ENCODE peak calls at places on chromosomes 16 and 17, in seven cellular contexts. T, X, I, Z, P, B and F are unnamed samples.

GRCh38 chr16:84520778-84521770 is 16.6 kb upstream of the MEAK7 start:
- DNase-seq in T (no peak), X (no peak), I (no peak), Z (no peak), P (peak; percentile 58), B (no peak), F (no peak)

GRCh38 chr17:63919311-63919723 is 678 bp upstream of the GH1 start:
- DNase-seq in T (peak; percentile 50), X (peak; percentile 61), I (peak; percentile 49), Z (peak; percentile 85), P (no peak), B (peak; percentile 81), F (peak; percentile 85)

GRCh38 chr17:77999413-78000173 is 41.1 kb downstream of the TNRC6C start:
- DNase-seq in T (no peak), X (no peak), I (no peak), Z (no peak), P (no peak), B (no peak), F (no peak)

GRCh38 chr16:49494386-49495150 is 121.0 kb downstream of the C16orf78 start:
- DNase-seq in T (no peak), X (no peak), I (no peak), Z (no peak), P (peak; percentile 17), B (no peak), F (no peak)

GRCh38 chr16:15575293-15576049 is 67.5 kb downstream of the MARF1 start:
- DNase-seq in T (no peak), X (no peak), I (no peak), Z (no peak), P (no peak), B (no peak), F (no peak)

GRCh38 chr16:66326995-66327513 is 39.4 kb upstream of the CDH5 start:
- DNase-seq in T (peak; percentile 34), X (no peak), I (no peak), Z (no peak), P (no peak), B (no peak), F (no peak)

GRCh38 chr16:77457046-77457445 is 22.2 kb upstream of the ADAMTS18 start:
- DNase-seq in T (no peak), X (no peak), I (no peak), Z (no peak), P (no peak), B (no peak), F (no peak)

GRCh38 chr17:72520665-72521303 is 400.0 kb downstream of the SOX9 start:
- DNase-seq in T (no peak), X (no peak), I (no peak), Z (no peak), P (no peak), B (no peak), F (peak; percentile 38)

GRCh38 chr17:50080096-50080480 is 15.1 kb upstream of the PDK2 start:
- DNase-seq in T (no peak), X (no peak), I (no peak), Z (no peak), P (no peak), B (no peak), F (no peak)

DNA sequence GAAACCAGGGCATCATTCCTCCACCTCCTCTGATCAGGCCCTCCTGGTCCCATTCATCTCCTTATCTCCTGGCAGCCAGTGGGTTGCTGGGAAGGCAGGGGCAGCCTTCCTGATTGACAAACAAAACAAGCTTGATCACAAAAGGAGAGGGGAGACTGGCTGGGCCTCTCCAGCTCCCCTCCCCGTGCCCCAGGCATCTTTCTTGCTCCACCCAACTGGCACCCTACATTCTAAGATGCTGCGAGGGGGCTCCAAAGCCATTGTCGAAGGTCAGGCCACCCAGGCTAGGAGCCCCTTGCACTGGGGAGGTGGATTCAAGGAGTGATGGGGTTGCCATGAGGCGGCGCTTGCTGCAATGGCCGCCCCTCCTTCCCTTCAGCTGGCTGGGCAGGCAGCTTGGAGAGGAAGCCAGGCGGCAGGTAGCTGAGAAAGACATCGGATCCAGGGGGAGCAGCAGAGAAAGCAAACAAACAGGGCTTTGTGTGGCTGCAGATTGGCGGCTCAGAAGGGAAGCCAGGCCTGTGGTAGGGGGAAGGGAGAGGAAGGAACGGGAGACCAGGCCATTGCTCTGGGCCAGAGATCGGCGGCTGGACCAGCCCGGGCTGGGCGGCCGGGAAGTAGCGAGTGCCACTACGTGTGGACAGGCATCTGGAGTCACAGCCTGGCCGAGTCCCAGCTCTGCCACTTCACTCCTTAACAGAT is 12.1 kb downstream of the RAI1 start:
- DNase-seq in T (no peak), X (peak; percentile 54), I (peak; percentile 79), Z (no peak), P (peak; percentile 85), B (peak; percentile 42), F (no peak)
- TF ChIP-seq CTCF in T (no peak), X (no peak), I (no peak), Z (no peak), P (no peak), B (no peak), F (no peak)

GRCh38 chr17:15978606-15979005 is 20.9 kb downstream of the ZSWIM7 start:
- DNase-seq in T (no peak), X (no peak), I (no peak), Z (no peak), P (no peak), B (no peak), F (no peak)

GRCh38 chr17:15977894-15978293 is 21.6 kb downstream of the ZSWIM7 start:
- DNase-seq in T (no peak), X (no peak), I (no peak), Z (no peak), P (no peak), B (no peak), F (no peak)

GRCh38 chr17:15981208-15981607 is 18.3 kb downstream of the ZSWIM7 start:
- DNase-seq in T (no peak), X (no peak), I (no peak), Z (no peak), P (no peak), B (no peak), F (peak; percentile 60)

GRCh38 chr17:15981646-15982580 is 17.6 kb downstream of the ZSWIM7 start:
- DNase-seq in T (no peak), X (no peak), I (no peak), Z (no peak), P (no peak), B (no peak), F (no peak)
- TF ChIP-seq CTCF in T (no peak), X (no peak), I (no peak), Z (no peak), P (no peak), B (no peak), F (no peak)

DNA sequence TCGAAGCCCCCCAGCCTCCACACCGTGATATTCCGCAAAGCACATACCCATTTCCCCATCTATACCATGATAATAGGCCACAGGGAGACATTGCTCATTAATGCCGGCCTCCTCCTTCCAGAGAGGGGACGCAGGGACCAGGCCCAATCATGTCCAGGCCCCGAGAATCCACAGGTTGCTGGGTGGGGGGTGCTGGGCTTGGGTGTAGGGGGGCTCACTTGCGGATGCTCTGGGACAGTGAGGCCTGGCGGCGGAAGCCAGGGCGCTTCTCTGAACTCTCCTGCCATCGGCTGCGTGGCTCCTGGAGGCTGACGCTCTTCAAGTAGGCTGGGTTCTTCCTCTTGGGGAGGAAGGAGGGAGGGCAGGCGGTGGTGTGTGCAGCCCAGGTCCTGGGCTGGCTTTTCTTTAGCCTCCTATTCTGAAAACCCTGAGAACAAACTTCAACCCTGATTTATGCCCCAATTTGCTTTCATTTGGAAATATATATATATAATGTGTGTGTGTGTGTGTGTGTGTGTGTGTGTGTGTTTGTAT is 12.2 kb downstream of the AANAT start:
- DNase-seq in T (no peak), X (no peak), I (no peak), Z (no peak), P (no peak), B (no peak), F (no peak)
- TF ChIP-seq CTCF in T (no peak), X (no peak), I (no peak), Z (no peak), P (no peak), B (no peak), F (no peak)

DNA sequence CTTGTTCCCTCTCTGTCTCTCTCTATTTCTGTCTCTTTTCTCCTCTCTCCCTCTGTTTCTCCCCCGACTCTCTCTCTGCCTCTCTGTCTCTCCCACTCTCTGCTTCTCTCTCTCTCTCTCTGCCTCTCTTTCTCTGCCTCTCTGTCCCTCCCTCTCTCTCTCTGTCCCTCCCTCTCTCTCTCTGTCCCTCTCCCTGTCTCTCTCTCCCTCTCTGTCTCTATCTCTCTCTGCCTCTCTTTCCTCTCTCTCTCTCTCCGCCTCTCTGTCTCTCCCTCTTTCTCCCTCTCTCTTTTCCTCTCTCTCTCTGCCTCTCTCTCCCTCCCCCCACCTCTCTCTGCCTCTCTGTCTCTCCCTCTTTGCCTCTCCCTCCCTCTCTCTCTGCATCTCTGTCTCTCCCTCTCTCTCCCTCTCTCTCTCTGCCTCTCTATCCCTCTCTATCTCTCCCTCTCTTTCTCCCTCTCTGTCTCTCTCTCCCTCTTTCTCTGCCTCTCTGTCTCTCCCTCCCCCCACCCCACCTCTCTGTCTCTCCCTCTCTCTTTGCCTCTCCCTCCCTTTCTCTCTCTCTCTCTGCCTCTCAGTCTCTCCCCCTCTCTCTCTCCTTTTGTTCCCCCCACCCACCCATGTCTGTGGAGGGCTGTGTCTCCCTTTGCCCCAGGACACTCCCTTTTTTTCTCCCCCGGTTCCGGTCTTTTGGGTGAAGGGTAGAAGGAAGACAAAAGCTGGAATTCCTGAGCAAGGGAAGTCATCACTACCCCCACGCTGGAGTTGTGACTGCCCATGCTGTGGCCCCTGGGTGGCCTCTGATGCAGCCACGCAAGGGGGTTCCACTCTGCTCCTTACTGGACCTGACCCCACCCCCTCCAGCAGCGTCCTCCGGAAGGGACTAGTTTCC is 27.1 kb upstream of the MGAT5B start:
- DNase-seq in T (no peak), X (peak; percentile 10), I (no peak), Z (no peak), P (no peak), B (no peak), F (no peak)
- TF ChIP-seq CTCF in T (no peak), X (no peak), I (no peak), Z (no peak), P (no peak), B (no peak), F (no peak)

DNA sequence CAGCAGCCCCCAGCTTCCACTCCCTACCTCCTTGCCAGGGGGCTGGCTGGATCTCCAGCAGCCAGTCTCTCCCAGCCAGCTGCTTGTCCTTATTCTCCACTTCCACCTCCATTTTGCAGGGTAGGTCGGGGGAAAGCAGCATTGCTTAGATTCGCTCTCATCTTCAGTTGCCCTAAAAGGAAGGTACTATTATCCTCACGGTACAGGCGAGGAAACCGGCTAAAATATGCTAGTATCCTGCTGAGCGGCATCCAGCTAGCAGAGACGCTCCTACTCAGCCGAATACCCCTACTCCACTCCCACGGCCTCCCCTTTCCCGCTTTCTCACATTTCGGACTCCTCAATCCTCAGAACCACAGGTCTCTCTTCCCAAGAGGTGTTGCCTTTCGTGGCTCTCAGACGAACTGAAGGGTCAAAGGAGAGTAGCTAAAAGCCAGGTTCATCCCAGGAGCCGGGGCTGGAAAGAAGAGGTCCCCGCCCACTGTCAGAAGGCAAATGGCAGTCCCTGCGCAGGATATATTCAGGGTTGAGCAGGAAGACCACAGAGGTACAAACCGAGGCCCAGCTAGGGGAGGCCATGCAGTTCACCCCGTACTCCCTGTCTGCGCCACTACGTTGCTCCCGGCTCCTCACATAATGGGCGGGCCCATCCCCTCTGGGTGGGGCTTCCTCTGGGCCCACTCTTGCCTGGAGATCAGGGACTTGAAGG is 1.6 kb upstream of the RAB11FIP4 start:
- DNase-seq in T (no peak), X (no peak), I (no peak), Z (peak; percentile 51), P (no peak), B (no peak), F (no peak)
- TF ChIP-seq CTCF in T (no peak), X (no peak), I (no peak), Z (no peak), P (no peak), B (no peak), F (no peak)